ENCODE peak calls at places on chromosome 3, in seven cellular contexts. E is heart right ventricle; K is CD8-positive, alpha-beta T cell; F is A673; R is H1; Q is RWPE2; O is ovary. T is an unnamed sample. For H3K4me1 and H3K9me3, the result is how much of the 10 kb centered on the place peaks cover.

GRCh38 chr3:55452886-55453285 is 34.2 kb downstream of the WNT5A start:
- DNase-seq in E (no peak), R (no peak), F (no peak), Q (no peak), O (no peak), K (no peak), T (no peak)

GRCh38 chr3:123687286-123687685 is 102.4 kb upstream of the HACD2 start:
- DNase-seq in E (no peak), F (no peak), K (no peak), Q (no peak), R (no peak), O (no peak), T (no peak)

GRCh38 chr3:20857636-20858035 is 671.6 kb upstream of the SGO1 start:
- DNase-seq in O (no peak), E (no peak), Q (no peak), K (no peak), R (no peak), F (no peak), T (no peak)

GRCh38 chr3:76346680-76347079 is 561.3 kb upstream of the ZNF717 start:
- DNase-seq in F (no peak), K (no peak), E (no peak), R (no peak), Q (no peak), O (no peak), T (no peak)

GRCh38 chr3:176219970-176220369 is 977.3 kb downstream of the TBL1XR1 start:
- DNase-seq in F (no peak), O (no peak), R (no peak), Q (no peak), E (no peak), K (no peak), T (no peak)

GRCh38 chr3:141231101-141231922 is at the start of gene PXYLP1:
- DNase-seq in F (peak), Q (peak), K (peak), R (peak), E (peak), O (peak), T (peak)

GRCh38 chr3:156552973-156553372 is 1.9 kb downstream of the SSR3 start:
- DNase-seq in E (no peak), O (no peak), R (no peak), K (no peak), F (no peak), Q (no peak), T (no peak)

GRCh38 chr3:20023663-20024417 is 11.8 kb upstream of the PP2D1 start:
- DNase-seq in F (no peak), R (no peak), E (peak), O (peak), Q (no peak), K (no peak), T (no peak)

GRCh38 chr3:187738400-187739124 is 6.7 kb downstream of the BCL6 start:
- DNase-seq in E (peak), K (peak), Q (peak), R (peak), O (peak), F (peak), T (peak)

GRCh38 chr3:8839607-8840325 is 70.4 kb upstream of the OXTR start:
- DNase-seq in R (no peak), F (no peak), O (no peak), E (no peak), Q (no peak), K (no peak), T (no peak)

GRCh38 chr3:28835751-28836150 is 445.1 kb upstream of the RBMS3 start:
- DNase-seq in K (no peak), O (peak), Q (no peak), F (no peak), R (no peak), E (no peak), T (no peak)

GRCh38 chr3:117963858-117964257 is 1070.8 kb downstream of the IGSF11 start:
- DNase-seq in K (no peak), R (no peak), E (no peak), Q (no peak), F (no peak), O (no peak), T (no peak)

GRCh38 chr3:111692593-111693552 is 97.7 kb upstream of the ZBED2 start:
- DNase-seq in O (no peak), E (no peak), F (no peak), Q (no peak), R (no peak), K (no peak), T (no peak)

GRCh38 chr3:99870712-99871111 is 53.0 kb downstream of the CMSS1 start:
- DNase-seq in K (no peak), R (no peak), F (no peak), Q (no peak), E (no peak), O (no peak), T (no peak)

GRCh38 chr3:8095724-8096123 is 405.9 kb upstream of the LMCD1 start:
- DNase-seq in O (no peak), F (peak), K (no peak), E (no peak), Q (no peak), R (peak), T (no peak)

GRCh38 chr3:38722760-38723568 is 73.5 kb upstream of the SCN5A start:
- DNase-seq in F (no peak), E (no peak), O (no peak), R (no peak), K (no peak), Q (no peak), T (no peak)

GRCh38 chr3:194046995-194047681 is 88.8 kb upstream of the HES1 start:
- DNase-seq in E (peak), F (no peak), O (no peak), R (no peak), Q (no peak), K (no peak), T (peak)

GRCh38 chr3:99532246-99532645 is 106.1 kb upstream of the COL8A1 start:
- DNase-seq in E (peak), O (no peak), R (peak), K (no peak), Q (no peak), F (peak), T (no peak)

GRCh38 chr3:138594150-138594934 is at the start of gene CEP70:
- DNase-seq in E (peak), K (peak), R (peak), Q (peak), F (peak), O (peak), T (peak)

GRCh38 chr3:99502871-99503270 is 135.5 kb upstream of the COL8A1 start:
- DNase-seq in R (no peak), Q (no peak), E (no peak), F (no peak), O (no peak), K (no peak), T (no peak)

GRCh38 chr3:172760406-172760805 is 9.9 kb downstream of the ECT2 start:
- DNase-seq in O (no peak), K (no peak), R (no peak), F (no peak), E (no peak), Q (no peak), T (no peak)

GRCh38 chr3:63845215-63845614 is 18.4 kb downstream of the THOC7 start:
- DNase-seq in R (no peak), E (no peak), K (no peak), O (no peak), F (no peak), Q (no peak), T (no peak)

GRCh38 chr3:125045965-125046364 is 9.8 kb downstream of the HEG1 start:
- DNase-seq in Q (no peak), E (no peak), F (peak), K (no peak), O (no peak), R (no peak), T (no peak)

GRCh38 chr3:185312006-185312405 is 50.9 kb upstream of the MAP3K13 start:
- DNase-seq in K (no peak), F (no peak), R (no peak), E (no peak), O (no peak), Q (no peak), T (peak)

GRCh38 chr3:194488007-194488742 is 1.4 kb upstream of the ATP13A3 start:
- DNase-seq in K (no peak), R (no peak), O (no peak), E (no peak), F (no peak), Q (no peak), T (no peak)

GRCh38 chr3:194198938-194199337 is 63.0 kb downstream of the HES1 start:
- DNase-seq in Q (no peak), O (no peak), K (no peak), F (no peak), R (no peak), E (no peak), T (no peak)

GRCh38 chr3:188531210-188531609 is 377.3 kb downstream of the LPP start:
- DNase-seq in R (no peak), E (no peak), F (peak), K (no peak), Q (no peak), O (no peak), T (no peak)

GRCh38 chr3:20417390-20417789 is 231.4 kb upstream of the SGO1 start:
- DNase-seq in O (no peak), E (no peak), R (no peak), Q (no peak), K (no peak), F (no peak), T (no peak)

GRCh38 chr3:39383190-39383912 is at the start of gene SLC25A38:
- DNase-seq in R (peak), K (peak), E (peak), O (peak), F (peak), Q (peak), T (peak)

GRCh38 chr3:194306109-194306686 is 44.9 kb downstream of the CPN2 start:
- DNase-seq in F (no peak), E (no peak), K (peak), Q (peak), R (no peak), O (peak), T (no peak)

GRCh38 chr3:60886518-60886917 is 364.7 kb downstream of the FHIT start:
- DNase-seq in Q (no peak), O (no peak), R (no peak), F (no peak), E (no peak), K (no peak), T (no peak)

GRCh38 chr3:64047806-64048205 is 24.5 kb upstream of the PSMD6 start:
- DNase-seq in K (no peak), R (no peak), Q (no peak), O (no peak), F (peak), E (no peak), T (no peak)

GRCh38 chr3:100169186-100169585 is 54.9 kb upstream of the FILIP1L start:
- DNase-seq in Q (no peak), E (peak), O (peak), K (no peak), F (peak), R (no peak), T (no peak)

DNA sequence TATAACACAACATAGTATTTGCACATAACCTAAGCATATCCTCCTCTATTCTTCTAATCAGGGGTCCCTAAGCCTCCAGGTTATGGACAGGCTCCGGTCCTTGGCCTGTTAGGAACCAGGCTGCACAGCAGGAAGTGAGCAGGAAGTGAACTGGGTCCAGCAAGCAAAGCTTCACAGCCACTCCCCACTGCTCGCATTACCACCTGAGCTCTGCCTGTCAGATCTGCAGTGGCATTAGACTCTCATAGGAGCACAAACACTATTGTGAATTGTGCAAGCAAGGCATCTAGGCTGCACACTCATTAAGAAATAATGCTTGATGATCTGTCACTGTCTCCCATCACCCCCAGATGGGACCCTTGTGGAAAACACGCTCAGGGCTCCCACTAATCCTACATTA is 9.8 kb downstream of the MSL2 start:
- DNase-seq in E (no peak), Q (no peak), O (no peak), K (no peak), F (no peak), R (no peak), T (no peak)
- H3K4me1 ChIP-seq in E (half or more), Q (under half), O (under half), K (half or more), F (under half), R (under half), T (under half)

GRCh38 chr3:50245831-50246516 is 10.0 kb downstream of the GNAI2 start:
- DNase-seq in Q (peak), O (peak), R (peak), F (peak), E (peak), K (peak), T (peak)
- TF ChIP-seq CTCF in Q (peak), O (peak), R (peak), F (peak), E (peak), K (peak), T (peak)

GRCh38 chr3:177522051-177522450 is 324.8 kb upstream of the TBL1XR1 start:
- DNase-seq in O (no peak), Q (no peak), F (no peak), K (no peak), R (no peak), E (no peak), T (no peak)
- H3K9me3 ChIP-seq in O (under half), Q (under half), F (under half), K (under half), R (under half), E (under half), T (under half)

DNA sequence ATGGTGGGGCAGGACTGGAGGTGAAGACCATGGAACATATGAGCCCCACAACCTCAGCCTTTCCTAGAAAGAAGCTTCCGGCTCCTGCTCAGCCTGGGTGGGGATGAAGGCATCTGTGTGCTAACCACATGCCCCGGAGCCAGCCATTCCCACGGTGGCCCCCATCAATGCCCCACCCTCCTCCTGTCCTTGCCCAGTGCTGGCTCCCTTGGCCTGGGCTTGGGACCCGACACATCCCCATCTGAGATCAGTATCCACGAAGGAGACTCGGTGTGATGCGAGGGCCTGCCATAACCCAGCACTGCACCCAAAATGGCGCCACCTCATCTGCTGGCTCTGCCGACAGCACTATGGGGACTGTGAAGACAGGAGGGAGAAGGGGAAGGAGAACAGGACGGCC is 16.5 kb upstream of the PLXND1 start:
- DNase-seq in E (no peak), O (peak), R (no peak), F (no peak), K (no peak), Q (no peak), T (no peak)
- H3K4me1 ChIP-seq in E (half or more), O (under half), R (under half), F (under half), K (under half), Q (under half), T (under half)

DNA sequence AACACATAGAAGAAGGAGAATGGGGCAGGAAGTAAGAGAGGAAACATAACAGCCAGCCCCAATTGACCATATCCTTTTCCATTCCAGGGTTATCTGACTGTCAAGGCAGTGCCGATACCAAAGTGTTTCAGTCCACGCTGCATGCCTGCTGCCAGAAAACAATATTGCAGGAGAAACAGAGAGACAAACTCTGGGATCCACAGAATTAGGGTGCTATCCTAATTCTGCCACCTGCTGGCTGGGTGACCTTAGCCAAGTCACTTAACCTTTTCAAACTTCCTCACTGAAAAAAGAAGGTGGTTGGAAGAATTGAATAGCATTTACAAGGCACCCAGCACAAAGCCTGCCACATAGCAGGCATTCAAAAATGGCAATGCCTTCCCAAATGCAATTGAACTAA is 32.0 kb downstream of the GLB1 start:
- DNase-seq in R (no peak), F (no peak), Q (no peak), O (no peak), E (no peak), K (no peak), T (no peak)
- TF ChIP-seq CTCF in R (no peak), F (no peak), Q (peak), O (no peak), E (no peak), K (no peak), T (no peak)

GRCh38 chr3:72087420-72087819 is 302.5 kb upstream of the PROK2 start:
- DNase-seq in R (no peak), F (no peak), K (no peak), Q (no peak), E (no peak), O (no peak), T (no peak)
- H3K9me3 ChIP-seq in R (under half), F (under half), K (under half), Q (under half), E (under half), O (under half), T (under half)

T was measured in lung.